ENCODE peak calls at places on chromosomes 3 and 15, in ten cellular contexts. Z, O, N, T, U, B, F, A, R and X are unnamed samples.

GRCh38 chr15:74997161-74997942 is 2.0 kb downstream of the SCAMP5 start:
- DNase-seq in B (no peak), O (no peak), T (no peak), A (no peak), F (no peak), R (peak), Z (no peak), U (no peak), N (no peak), X (no peak)

GRCh38 chr3:143084856-143085731 is 34.5 kb upstream of the CHST2 start:
- DNase-seq in Z (no peak), N (peak), A (peak), U (peak), R (peak), B (no peak), T (peak), F (no peak), O (no peak), X (no peak)

GRCh38 chr3:170128977-170129431 is 52.5 kb downstream of the PHC3 start:
- DNase-seq in B (no peak), U (peak), O (no peak), N (no peak), A (no peak), T (no peak), R (no peak), F (no peak), Z (no peak), X (no peak)

GRCh38 chr3:150149651-150150051 is 179.0 kb upstream of the PFN2 start:
- DNase-seq in U (peak), T (no peak), F (peak), R (no peak), O (no peak), A (peak), B (no peak), N (no peak), Z (no peak), X (peak)

GRCh38 chr3:106542101-106542769 is 673.4 kb upstream of the CBLB start:
- DNase-seq in R (no peak), U (no peak), O (no peak), T (no peak), A (peak), N (no peak), B (peak), F (no peak), Z (no peak), X (no peak)

GRCh38 chr3:48413611-48414010 is 16.3 kb downstream of the PLXNB1 start:
- DNase-seq in T (no peak), U (no peak), B (no peak), O (peak), N (no peak), F (no peak), Z (no peak), R (no peak), A (no peak), X (no peak)

GRCh38 chr15:73322665-73323373 is 45.9 kb downstream of the HCN4 start:
- DNase-seq in T (no peak), O (no peak), Z (no peak), A (no peak), B (no peak), N (no peak), U (no peak), F (no peak), R (no peak), X (no peak)

GRCh38 chr3:53230041-53230621 is 25.7 kb downstream of the TKT start:
- DNase-seq in O (no peak), A (no peak), R (no peak), F (peak), Z (no peak), B (no peak), N (no peak), U (no peak), T (no peak), X (no peak)

GRCh38 chr15:70065006-70065722 is 32.6 kb downstream of the TLE3 start:
- DNase-seq in R (no peak), Z (no peak), T (no peak), A (no peak), U (no peak), F (no peak), O (no peak), B (no peak), N (no peak), X (no peak)

GRCh38 chr3:102299125-102299877 is 135.5 kb upstream of the ZPLD1 start:
- DNase-seq in F (no peak), R (no peak), B (no peak), Z (no peak), O (no peak), U (peak), A (no peak), N (peak), T (no peak), X (no peak)

GRCh38 chr3:186515115-186515514 is 29.1 kb downstream of the CRYGS start:
- DNase-seq in T (no peak), U (no peak), Z (no peak), B (no peak), N (no peak), F (no peak), O (no peak), A (no peak), R (no peak), X (no peak)

GRCh38 chr3:83076041-83076440 is 1314.6 kb upstream of the GBE1 start:
- DNase-seq in T (no peak), O (no peak), Z (no peak), A (no peak), F (no peak), U (no peak), R (no peak), B (peak), N (no peak), X (no peak)

GRCh38 chr3:36381311-36381956 is 1.1 kb downstream of the STAC start:
- DNase-seq in O (no peak), N (no peak), Z (no peak), F (no peak), B (peak), T (no peak), U (no peak), A (no peak), R (no peak), X (no peak)

GRCh38 chr15:66094331-66094730 is 159.2 kb downstream of the MEGF11 start:
- DNase-seq in B (no peak), U (no peak), N (no peak), R (no peak), F (no peak), A (no peak), O (peak), T (no peak), Z (no peak), X (no peak)

GRCh38 chr3:161415506-161416231 is 44.4 kb upstream of the SPTSSB start:
- DNase-seq in R (peak), U (peak), O (no peak), N (no peak), A (peak), B (no peak), F (no peak), T (peak), Z (no peak), X (peak)

GRCh38 chr15:51095681-51096331 is 1.1 kb upstream of the TNFAIP8L3 start:
- DNase-seq in U (no peak), R (peak), N (no peak), F (no peak), T (no peak), O (no peak), Z (no peak), A (no peak), B (no peak), X (no peak)

GRCh38 chr3:115212615-115213014 is 65.5 kb upstream of the ZBTB20 start:
- DNase-seq in N (no peak), R (no peak), A (no peak), B (no peak), Z (no peak), T (no peak), O (no peak), F (no peak), U (no peak), X (no peak)

GRCh38 chr15:79779739-79780138 is 117.1 kb downstream of the MTHFS start:
- DNase-seq in N (peak), T (no peak), A (no peak), Z (no peak), B (no peak), O (no peak), U (no peak), R (no peak), F (no peak), X (no peak)

GRCh38 chr3:46717447-46718231 is at the start of gene PRSS50:
- DNase-seq in T (no peak), B (peak), R (no peak), F (no peak), Z (no peak), N (no peak), O (no peak), U (no peak), A (no peak), X (no peak)

GRCh38 chr3:127979473-127979872 is 64.4 kb downstream of the KBTBD12 start:
- DNase-seq in F (no peak), A (no peak), N (no peak), Z (no peak), U (no peak), R (no peak), T (no peak), B (no peak), O (no peak), X (no peak)

GRCh38 chr3:197001972-197002700 is 27.5 kb downstream of the MELTF start:
- DNase-seq in F (no peak), O (peak), T (no peak), A (peak), Z (no peak), U (no peak), N (no peak), R (no peak), B (peak), X (no peak)

GRCh38 chr15:70892912-70893560 is 410 bp downstream of the LRRC49 start:
- DNase-seq in O (no peak), F (peak), T (peak), U (peak), B (peak), R (peak), Z (no peak), N (no peak), A (peak), X (no peak)

GRCh38 chr3:48552111-48552911 is 4.3 kb downstream of the PFKFB4 start:
- DNase-seq in R (no peak), B (no peak), O (no peak), T (no peak), U (no peak), F (peak), N (no peak), Z (no peak), A (no peak), X (no peak)

GRCh38 chr15:78075490-78076230 is 1.9 kb downstream of the TBC1D2B start:
- DNase-seq in B (peak), T (no peak), A (peak), F (no peak), N (no peak), Z (no peak), U (peak), R (peak), O (peak), X (no peak)

GRCh38 chr15:25728816-25729215 is 134.3 kb downstream of the ATP10A start:
- DNase-seq in F (no peak), Z (no peak), U (no peak), O (no peak), R (no peak), A (no peak), B (no peak), N (no peak), T (no peak), X (no peak)

GRCh38 chr15:88623061-88623460 is 1.9 kb downstream of the AEN start:
- DNase-seq in O (no peak), A (peak), T (peak), F (no peak), U (peak), N (no peak), R (peak), B (no peak), Z (no peak), X (peak)

GRCh38 chr3:152611905-152612304 is 223.0 kb upstream of the P2RY1 start:
- DNase-seq in Z (no peak), A (no peak), O (no peak), F (no peak), R (no peak), B (no peak), T (no peak), U (no peak), N (no peak), X (no peak)

GRCh38 chr3:12999147-13000140 is 73.8 kb downstream of the IQSEC1 start:
- DNase-seq in T (no peak), R (no peak), Z (peak), B (no peak), A (no peak), F (no peak), N (no peak), U (no peak), O (peak), X (no peak)

GRCh38 chr3:27737091-27737490 is 15.0 kb upstream of the EOMES start:
- DNase-seq in F (no peak), O (no peak), R (no peak), U (no peak), A (no peak), T (no peak), Z (no peak), N (no peak), B (no peak), X (no peak)

GRCh38 chr3:197456271-197457091 is 99.3 kb downstream of the BDH1 start:
- DNase-seq in U (no peak), Z (peak), B (peak), F (peak), N (no peak), R (peak), A (peak), T (peak), O (peak), X (peak)

GRCh38 chr15:29276366-29276765 is 6.7 kb upstream of the NSMCE3 start:
- DNase-seq in F (no peak), N (no peak), U (no peak), R (no peak), O (no peak), T (no peak), A (no peak), Z (no peak), B (no peak), X (no peak)

GRCh38 chr15:37090543-37091175 is 9.7 kb downstream of the MEIS2 start:
- DNase-seq in B (no peak), O (no peak), A (no peak), T (no peak), Z (no peak), U (no peak), N (no peak), F (no peak), R (no peak), X (no peak)

GRCh38 chr15:37086521-37086920 is 13.8 kb downstream of the MEIS2 start:
- DNase-seq in U (no peak), Z (no peak), B (no peak), A (no peak), T (no peak), R (peak), N (no peak), F (no peak), O (no peak), X (no peak)

GRCh38 chr15:37086120-37086519 is 14.2 kb downstream of the MEIS2 start:
- DNase-seq in B (no peak), R (peak), N (no peak), O (no peak), T (no peak), Z (no peak), F (no peak), A (no peak), U (no peak), X (no peak)

GRCh38 chr15:37087050-37087691 is 13.2 kb downstream of the MEIS2 start:
- DNase-seq in N (no peak), O (no peak), B (no peak), T (no peak), F (no peak), U (no peak), Z (no peak), A (no peak), R (peak), X (no peak)

GRCh38 chr15:37088436-37088835 is 11.9 kb downstream of the MEIS2 start:
- DNase-seq in Z (no peak), U (no peak), N (no peak), O (no peak), T (no peak), A (no peak), R (no peak), F (no peak), B (no peak), X (no peak)
- TF ChIP-seq CTCF in Z (no peak), U (no peak), N (no peak), O (no peak), T (no peak), A (no peak), R (no peak), F (no peak), B (no peak), X (no peak)

GRCh38 chr3:125356140-125357026 is 18.7 kb downstream of the ZNF148 start:
- DNase-seq in Z (no peak), N (no peak), R (no peak), O (no peak), F (no peak), B (no peak), U (no peak), A (no peak), T (no peak), X (no peak)

GRCh38 chr3:125357032-125357658 is 18.0 kb downstream of the ZNF148 start:
- DNase-seq in T (no peak), O (peak), R (peak), A (peak), F (no peak), N (no peak), B (peak), U (peak), Z (no peak), X (no peak)

GRCh38 chr3:125358923-125359322 is 16.2 kb downstream of the ZNF148 start:
- DNase-seq in F (no peak), B (no peak), Z (no peak), U (no peak), A (no peak), R (no peak), N (no peak), T (no peak), O (no peak), X (no peak)

GRCh38 chr3:125359700-125360099 is 15.4 kb downstream of the ZNF148 start:
- DNase-seq in U (no peak), T (no peak), R (no peak), A (no peak), O (no peak), B (no peak), Z (no peak), N (no peak), F (no peak), X (no peak)

DNA sequence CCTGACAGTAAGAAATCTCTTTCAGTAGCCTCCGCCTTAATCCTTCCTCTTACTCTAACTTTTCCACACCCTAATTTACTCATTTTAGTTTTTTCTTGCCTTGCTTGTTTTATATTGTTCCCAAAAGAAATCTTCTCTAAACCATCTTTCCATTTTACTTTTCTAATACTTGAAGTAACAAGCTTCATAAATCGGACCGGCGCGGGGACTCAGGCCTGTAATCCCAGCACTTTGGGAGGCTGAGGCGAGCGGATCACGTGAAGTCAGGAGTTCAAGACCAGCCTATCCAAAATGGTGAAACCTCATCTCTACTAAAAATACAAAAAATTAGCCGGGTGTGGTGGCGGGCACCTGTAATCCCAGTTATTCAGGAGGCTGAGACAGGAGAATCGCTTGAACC is 17.3 kb downstream of the ZNF148 start:
- DNase-seq in T (no peak), A (no peak), U (no peak), N (no peak), R (no peak), F (no peak), Z (no peak), O (no peak), B (no peak), X (no peak)
- H3K4me3 ChIP-seq in T (peak), A (peak), U (peak), N (peak), R (peak), F (no peak), Z (peak), O (peak), B (peak), X (no peak)

GRCh38 chr3:190339130-190339529 is 16.9 kb upstream of the CLDN1 start:
- DNase-seq in U (peak), R (peak), B (no peak), T (no peak), A (peak), Z (no peak), N (peak), O (no peak), F (no peak), X (no peak)
- TF ChIP-seq CTCF in U (peak), R (no peak), B (peak), T (peak), A (peak), Z (no peak), N (peak), O (no peak), F (peak), X (peak)

GRCh38 chr15:99100245-99101173 is 4.4 kb upstream of the SYNM start:
- DNase-seq in A (peak), O (peak), B (peak), T (peak), N (no peak), R (peak), F (peak), Z (no peak), U (peak), X (no peak)
- H3K4me3 ChIP-seq in A (peak), O (peak), B (peak), T (peak), N (no peak), R (no peak), F (peak), Z (peak), U (peak), X (peak)

GRCh38 chr3:64987731-64988130 is 299.9 kb upstream of the ADAMTS9 start:
- DNase-seq in F (no peak), R (peak), O (no peak), B (no peak), N (no peak), U (no peak), T (no peak), Z (no peak), A (no peak), X (no peak)
- TF ChIP-seq CTCF in F (no peak), R (no peak), O (no peak), B (no peak), N (no peak), U (no peak), T (no peak), Z (no peak), A (no peak), X (no peak)